ENCODE peak calls at places on chromosomes 7 and 10, in four cellular contexts. P, U, X and J are unnamed samples.

GRCh38 chr10:118977864-118978263 is 51.6 kb upstream of the NANOS1 start:
- DNase-seq in P (no peak), U (no peak), X (no peak), J (no peak)

GRCh38 chr10:77601488-77601887 is 36.1 kb downstream of the KCNMA1 start:
- DNase-seq in P (no peak), U (no peak), X (no peak), J (no peak)

GRCh38 chr7:151046603-151047573 is 1.4 kb upstream of the ASIC3 start:
- DNase-seq in P (no peak), U (no peak), X (no peak), J (no peak)

GRCh38 chr7:78443811-78444210 is 645.2 kb downstream of the PHTF2 start:
- DNase-seq in P (no peak), U (no peak), X (peak; percentile 0), J (no peak)

GRCh38 chr10:125344573-125345121 is 184.3 kb upstream of the CTBP2 start:
- DNase-seq in P (peak; percentile 10), U (no peak), X (no peak), J (no peak)

GRCh38 chr10:72638586-72639440 is 12.9 kb upstream of the MICU1 start:
- DNase-seq in P (no peak), U (no peak), X (no peak), J (no peak)

GRCh38 chr7:138370956-138371355 is 89.1 kb upstream of the TRIM24 start:
- DNase-seq in P (no peak), U (no peak), X (no peak), J (no peak)

GRCh38 chr7:14855033-14855794 is 47.3 kb downstream of the DGKB start:
- DNase-seq in P (no peak), U (no peak), X (no peak), J (no peak)

GRCh38 chr7:81770823-81771222 is 976 bp upstream of the HGF start:
- DNase-seq in P (no peak), U (no peak), X (no peak), J (no peak)

GRCh38 chr10:21509391-21510217 is 15.9 kb downstream of the SKIDA1 start:
- DNase-seq in P (no peak), U (no peak), X (no peak), J (no peak)

GRCh38 chr7:140061607-140061930 is 1.2 kb downstream of the PARP12 start:
- DNase-seq in P (no peak), U (no peak), X (no peak), J (no peak)
- H3K4me3 ChIP-seq in P (peak overlapping the region; percentile 77), U (no peak overlapping the region), X (peak overlapping the region; percentile 52), J (peak overlapping the region; percentile 72)

DNA sequence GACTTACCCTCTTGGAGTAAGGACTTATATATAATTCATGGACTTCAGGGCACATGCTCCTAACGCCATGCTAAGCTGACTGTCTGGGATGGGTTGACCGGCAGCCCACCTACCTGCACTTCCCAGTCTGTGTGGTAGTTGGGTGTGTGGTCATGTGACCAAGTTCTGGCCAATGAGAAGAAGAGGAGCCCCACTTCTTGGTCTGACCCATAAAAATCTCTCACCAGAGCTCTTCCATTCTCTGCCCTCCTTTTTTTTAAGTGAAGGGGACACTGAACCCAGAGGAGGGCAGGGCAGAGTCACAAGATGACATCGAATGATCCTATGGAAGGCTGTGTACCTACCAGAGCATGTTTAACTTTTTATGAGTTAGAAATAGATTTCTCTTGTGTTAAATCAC is 370.1 kb downstream of the FRMD4A start:
- DNase-seq in P (no peak), U (no peak), X (no peak), J (no peak)
- H3K4me3 ChIP-seq in P (no peak overlapping the region), U (no peak overlapping the region), X (no peak overlapping the region), J (no peak overlapping the region)

GRCh38 chr7:106514887-106515286 is 146.1 kb downstream of the CCDC71L start:
- DNase-seq in P (no peak), U (no peak), X (no peak), J (no peak)
- H3K4me3 ChIP-seq in P (no peak overlapping the region), U (no peak overlapping the region), X (no peak overlapping the region), J (no peak overlapping the region)

DNA sequence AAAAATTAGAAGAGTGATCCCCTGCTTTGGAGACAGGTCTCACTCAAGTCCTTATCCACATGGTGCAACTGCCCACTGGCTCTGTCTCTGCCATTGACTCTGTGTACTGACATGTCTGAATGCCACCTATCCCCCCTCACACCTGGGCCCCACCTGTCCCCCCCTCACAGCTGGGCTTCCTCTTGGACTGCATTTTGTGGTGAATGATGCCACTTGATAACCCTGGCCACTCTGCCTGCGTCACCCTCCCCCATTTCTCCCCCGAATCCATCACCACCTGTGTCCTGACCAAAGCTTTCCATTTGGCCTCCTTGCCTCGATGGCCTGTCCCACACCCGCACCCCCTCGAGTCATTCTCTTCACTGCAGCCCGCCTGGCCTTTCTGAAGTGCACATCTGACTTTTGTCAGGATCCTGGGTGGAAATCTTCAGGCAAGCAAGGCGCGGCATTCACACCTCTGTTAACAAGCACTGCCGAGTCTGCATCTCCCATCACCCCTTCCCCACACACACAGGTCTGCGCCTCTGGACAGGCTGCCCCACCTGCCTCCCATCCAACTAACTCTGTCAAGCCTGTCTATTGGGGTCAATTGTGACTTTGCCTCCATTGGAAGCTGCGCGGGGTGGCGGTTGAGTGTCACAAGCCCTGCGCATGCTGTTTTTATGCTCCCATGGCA is 175.3 kb upstream of the KLF14 start:
- DNase-seq in P (no peak), U (no peak), X (no peak), J (no peak)
- H3K4me3 ChIP-seq in P (no peak overlapping the region), U (peak overlapping the region; percentile 70), X (no peak overlapping the region), J (no peak overlapping the region)

DNA sequence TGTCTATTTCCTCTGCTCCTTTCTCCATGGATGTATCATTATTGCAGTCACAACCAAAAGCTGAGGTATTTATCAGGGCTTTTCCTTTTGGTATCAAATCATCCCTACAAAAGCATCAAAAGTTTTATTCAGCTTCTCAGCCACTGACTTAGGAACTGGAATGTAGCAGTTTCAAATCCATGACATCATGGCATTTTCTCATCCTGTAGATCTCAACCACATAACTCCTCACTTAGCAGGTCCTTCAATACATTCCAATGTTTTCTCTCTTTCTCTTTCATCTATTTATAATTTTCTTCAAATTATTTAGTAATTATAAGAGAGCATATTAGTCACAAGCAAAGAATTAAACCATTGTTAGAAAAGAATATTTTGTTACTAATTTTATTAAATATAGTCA is 537.4 kb upstream of the SORCS1 start:
- DNase-seq in P (no peak), U (no peak), X (no peak), J (no peak)
- H3K4me3 ChIP-seq in P (no peak overlapping the region), U (no peak overlapping the region), X (no peak overlapping the region), J (no peak overlapping the region)